ENCODE peak calls at places on chromosomes 7 and 10, in five cellular contexts. One of them, this sample, is unnamed.

GRCh38 chr10:80464557-80465466 is 10.7 kb downstream of the TSPAN14 start:
- DNase-seq in CD8-positive, alpha-beta T cell: no peak
- DNase-seq in lower lobe of right lung: no peak
- DNase-seq in OCI-LY7: peak
- DNase-seq in IMR-90: peak
- DNase-seq in this sample: no peak

GRCh38 chr10:3873728-3874461 is 88.9 kb upstream of the KLF6 start:
- DNase-seq in CD8-positive, alpha-beta T cell: no peak
- DNase-seq in lower lobe of right lung: no peak
- DNase-seq in OCI-LY7: peak
- DNase-seq in IMR-90: peak
- DNase-seq in this sample: peak

GRCh38 chr7:94382746-94383145 is 11.9 kb upstream of the COL1A2 start:
- DNase-seq in CD8-positive, alpha-beta T cell: no peak
- DNase-seq in lower lobe of right lung: no peak
- DNase-seq in OCI-LY7: no peak
- DNase-seq in IMR-90: no peak
- DNase-seq in this sample: no peak

GRCh38 chr10:106424981-106425380 is 739.5 kb downstream of the SORCS1 start:
- DNase-seq in CD8-positive, alpha-beta T cell: no peak
- DNase-seq in lower lobe of right lung: no peak
- DNase-seq in OCI-LY7: no peak
- DNase-seq in IMR-90: peak
- DNase-seq in this sample: no peak

GRCh38 chr10:112404612-112405011 is 30.7 kb downstream of the ACSL5 start:
- DNase-seq in CD8-positive, alpha-beta T cell: no peak
- DNase-seq in lower lobe of right lung: no peak
- DNase-seq in OCI-LY7: no peak
- DNase-seq in IMR-90: peak
- DNase-seq in this sample: no peak

GRCh38 chr10:70620020-70620289 is 17.4 kb upstream of the PRF1 start:
- DNase-seq in CD8-positive, alpha-beta T cell: no peak
- DNase-seq in lower lobe of right lung: no peak
- DNase-seq in OCI-LY7: no peak
- DNase-seq in IMR-90: no peak
- DNase-seq in this sample: no peak

GRCh38 chr7:157412021-157412443 is 75.2 kb downstream of the DNAJB6 start:
- DNase-seq in CD8-positive, alpha-beta T cell: no peak
- DNase-seq in lower lobe of right lung: peak
- DNase-seq in OCI-LY7: no peak
- DNase-seq in IMR-90: peak
- DNase-seq in this sample: peak

GRCh38 chr7:137975223-137975622 is 26.7 kb downstream of the CREB3L2 start:
- DNase-seq in CD8-positive, alpha-beta T cell: no peak
- DNase-seq in lower lobe of right lung: no peak
- DNase-seq in OCI-LY7: no peak
- DNase-seq in IMR-90: peak
- DNase-seq in this sample: peak

GRCh38 chr7:29345590-29345989 is 151.0 kb downstream of the CHN2 start:
- DNase-seq in CD8-positive, alpha-beta T cell: no peak
- DNase-seq in lower lobe of right lung: peak
- DNase-seq in OCI-LY7: no peak
- DNase-seq in IMR-90: no peak
- DNase-seq in this sample: peak

GRCh38 chr7:28695300-28696261 is 262.5 kb downstream of the TRIL start:
- DNase-seq in CD8-positive, alpha-beta T cell: no peak
- DNase-seq in lower lobe of right lung: no peak
- DNase-seq in OCI-LY7: no peak
- DNase-seq in IMR-90: peak
- DNase-seq in this sample: no peak

GRCh38 chr7:54705436-54705835 is 53.6 kb downstream of the SEC61G start:
- DNase-seq in CD8-positive, alpha-beta T cell: no peak
- DNase-seq in lower lobe of right lung: no peak
- DNase-seq in OCI-LY7: no peak
- DNase-seq in IMR-90: peak
- DNase-seq in this sample: peak

GRCh38 chr7:99331002-99331401 is 5.3 kb downstream of the ARPC1A start:
- DNase-seq in CD8-positive, alpha-beta T cell: no peak
- DNase-seq in lower lobe of right lung: no peak
- DNase-seq in OCI-LY7: no peak
- DNase-seq in IMR-90: no peak
- DNase-seq in this sample: peak

GRCh38 chr10:373516-374309 is 238.5 kb downstream of the ZMYND11 start:
- DNase-seq in CD8-positive, alpha-beta T cell: no peak
- DNase-seq in lower lobe of right lung: no peak
- DNase-seq in OCI-LY7: no peak
- DNase-seq in IMR-90: peak
- DNase-seq in this sample: peak

GRCh38 chr10:101258179-101258885 is 29.1 kb upstream of the LBX1 start:
- DNase-seq in CD8-positive, alpha-beta T cell: no peak
- DNase-seq in lower lobe of right lung: no peak
- DNase-seq in OCI-LY7: peak
- DNase-seq in IMR-90: no peak
- DNase-seq in this sample: no peak

GRCh38 chr7:106176414-106177294 is 64.5 kb upstream of the SYPL1 start:
- DNase-seq in CD8-positive, alpha-beta T cell: peak
- DNase-seq in lower lobe of right lung: peak
- DNase-seq in OCI-LY7: peak
- DNase-seq in IMR-90: peak
- DNase-seq in this sample: peak

GRCh38 chr10:104253106-104253505 is 1.6 kb upstream of the GSTO1 start:
- DNase-seq in CD8-positive, alpha-beta T cell: no peak
- DNase-seq in lower lobe of right lung: no peak
- DNase-seq in OCI-LY7: no peak
- DNase-seq in IMR-90: no peak
- DNase-seq in this sample: no peak

GRCh38 chr7:123004931-123005330 is 9.4 kb upstream of the TAS2R16 start:
- DNase-seq in CD8-positive, alpha-beta T cell: no peak
- DNase-seq in lower lobe of right lung: no peak
- DNase-seq in OCI-LY7: no peak
- DNase-seq in IMR-90: no peak
- DNase-seq in this sample: peak

GRCh38 chr10:5975641-5976473 is 1.5 kb downstream of the IL15RA start:
- DNase-seq in CD8-positive, alpha-beta T cell: no peak
- DNase-seq in lower lobe of right lung: peak
- DNase-seq in OCI-LY7: peak
- DNase-seq in IMR-90: peak
- DNase-seq in this sample: no peak

GRCh38 chr10:61164458-61165160 is 220.6 kb upstream of the RHOBTB1 start:
- DNase-seq in CD8-positive, alpha-beta T cell: no peak
- DNase-seq in lower lobe of right lung: peak
- DNase-seq in OCI-LY7: no peak
- DNase-seq in IMR-90: no peak
- DNase-seq in this sample: no peak

GRCh38 chr7:5139998-5140397 is 50.0 kb upstream of the WIPI2 start:
- DNase-seq in CD8-positive, alpha-beta T cell: no peak
- DNase-seq in lower lobe of right lung: no peak
- DNase-seq in OCI-LY7: peak
- DNase-seq in IMR-90: peak
- DNase-seq in this sample: peak

GRCh38 chr7:44112997-44113763 is 9.0 kb downstream of the AEBP1 start:
- DNase-seq in CD8-positive, alpha-beta T cell: no peak
- DNase-seq in lower lobe of right lung: no peak
- DNase-seq in OCI-LY7: no peak
- DNase-seq in IMR-90: no peak
- DNase-seq in this sample: no peak

GRCh38 chr7:111531993-111532392 is 30.3 kb downstream of the IMMP2L start:
- DNase-seq in CD8-positive, alpha-beta T cell: no peak
- DNase-seq in lower lobe of right lung: no peak
- DNase-seq in OCI-LY7: no peak
- DNase-seq in IMR-90: no peak
- DNase-seq in this sample: no peak

GRCh38 chr7:132081686-132082085 is 494.6 kb downstream of the PLXNA4 start:
- DNase-seq in CD8-positive, alpha-beta T cell: no peak
- DNase-seq in lower lobe of right lung: no peak
- DNase-seq in OCI-LY7: no peak
- DNase-seq in IMR-90: no peak
- DNase-seq in this sample: no peak

GRCh38 chr7:30556854-30557644 is 37.6 kb upstream of the GARS1 start:
- DNase-seq in CD8-positive, alpha-beta T cell: no peak
- DNase-seq in lower lobe of right lung: no peak
- DNase-seq in OCI-LY7: no peak
- DNase-seq in IMR-90: peak
- DNase-seq in this sample: peak

GRCh38 chr10:57955076-57955475 is 312.6 kb downstream of the IPMK start:
- DNase-seq in CD8-positive, alpha-beta T cell: no peak
- DNase-seq in lower lobe of right lung: no peak
- DNase-seq in OCI-LY7: no peak
- DNase-seq in IMR-90: peak
- DNase-seq in this sample: no peak

GRCh38 chr10:130014734-130015695 is 50.9 kb upstream of the EBF3 start:
- DNase-seq in CD8-positive, alpha-beta T cell: no peak
- DNase-seq in lower lobe of right lung: no peak
- DNase-seq in OCI-LY7: no peak
- DNase-seq in IMR-90: no peak
- DNase-seq in this sample: no peak

GRCh38 chr10:37476285-37476684 is 350.9 kb downstream of the ANKRD30A start:
- DNase-seq in CD8-positive, alpha-beta T cell: no peak
- DNase-seq in lower lobe of right lung: no peak
- DNase-seq in OCI-LY7: no peak
- DNase-seq in IMR-90: no peak
- DNase-seq in this sample: no peak

GRCh38 chr10:5813341-5814109 is at the start of gene GDI2:
- DNase-seq in CD8-positive, alpha-beta T cell: peak
- DNase-seq in lower lobe of right lung: peak
- DNase-seq in OCI-LY7: peak
- DNase-seq in IMR-90: peak
- DNase-seq in this sample: peak

This sample was measured in brain microvascular endothelial cell.